ENCODE peak calls at places on chromosomes 16 and 17, in six cellular contexts. R is mesendoderm, A is IMR-90, U is neuronal stem cell, L is mesenchymal stem cell, T is H1. P is an unnamed sample.

GRCh38 chr17:73027130-73027741 is 65.3 kb downstream of the SLC39A11 start:
- DNase-seq in R (no peak), A (peak; percentile 58), L (peak; percentile 54), U (no peak), T (no peak), P (no peak)

GRCh38 chr16:57166951-57167350 is 18.9 kb downstream of the PSME3IP1 start:
- DNase-seq in U (no peak), T (no peak), A (peak; percentile 65), L (no peak), R (no peak), P (no peak)

GRCh38 chr16:68893710-68894705 is 50.7 kb downstream of the TANGO6 start:
- DNase-seq in R (peak; percentile 55), L (peak; percentile 30), A (peak; percentile 37), U (peak; percentile 27), T (no peak), P (no peak)

GRCh38 chr16:67885545-67885944 is 860 bp downstream of the NRN1L start:
- DNase-seq in R (peak; percentile 56), A (no peak), T (no peak), L (no peak), U (no peak), P (no peak)

GRCh38 chr16:77971306-77972131 is 50.8 kb upstream of the CLEC3A start:
- DNase-seq in L (peak; percentile 78), A (peak; percentile 75), T (peak; percentile 82), R (peak; percentile 86), U (peak; percentile 83), P (peak; percentile 90)

GRCh38 chr17:67289174-67289876 is 44.3 kb upstream of the HELZ start:
- DNase-seq in U (no peak), L (no peak), R (no peak), T (no peak), A (peak; percentile 55), P (no peak)

GRCh38 chr16:3488801-3489200 is 6.5 kb downstream of the C16orf90 start:
- DNase-seq in R (no peak), T (no peak), U (no peak), L (no peak), A (no peak), P (no peak)

GRCh38 chr16:4306439-4307214 is 9.2 kb upstream of the GLIS2 start:
- DNase-seq in U (no peak), T (no peak), R (no peak), L (no peak), A (no peak), P (no peak)

GRCh38 chr16:89484923-89485679 is 5.3 kb downstream of the ANKRD11 start:
- DNase-seq in A (no peak), T (no peak), R (no peak), L (peak; percentile 35), U (no peak), P (no peak)

GRCh38 chr17:31068291-31068690 is 26.5 kb upstream of the NF1 start:
- DNase-seq in T (no peak), R (peak; percentile 79), U (no peak), L (peak; percentile 54), A (peak; percentile 41), P (peak; percentile 45)

GRCh38 chr17:40130352-40131042 is 8.7 kb downstream of the MSL1 start:
- DNase-seq in R (no peak), T (no peak), L (peak; percentile 61), A (no peak), U (no peak), P (peak; percentile 77)

GRCh38 chr17:28154242-28154641 is 111.8 kb downstream of the NLK start:
- DNase-seq in L (no peak), T (no peak), A (no peak), R (no peak), U (no peak), P (no peak)

GRCh38 chr17:30372755-30373154 is 6.0 kb upstream of the CPD start:
- DNase-seq in A (peak; percentile 80), U (no peak), L (no peak), R (peak; percentile 86), T (no peak), P (peak; percentile 29)

GRCh38 chr16:11136600-11136999 is 119.4 kb downstream of the SOCS1 start:
- DNase-seq in L (peak; percentile 24), U (no peak), T (no peak), R (no peak), A (no peak), P (no peak)

GRCh38 chr17:17042851-17043667 is 802 bp downstream of the MPRIP start:
- DNase-seq in U (peak; percentile 20), T (no peak), L (peak; percentile 67), R (peak; percentile 39), A (peak; percentile 66), P (peak; percentile 67)

GRCh38 chr16:81864646-81865382 is 85.7 kb downstream of the PLCG2 start:
- DNase-seq in U (no peak), T (no peak), A (no peak), L (no peak), R (peak; percentile 9), P (no peak)

GRCh38 chr16:69005641-69006355 is 99.7 kb upstream of the HAS3 start:
- DNase-seq in R (no peak), U (no peak), A (no peak), L (no peak), T (no peak), P (no peak)

GRCh38 chr16:12453832-12454231 is 349.9 kb downstream of the CPPED1 start:
- DNase-seq in A (no peak), U (no peak), T (no peak), R (no peak), L (no peak), P (peak; percentile 6)

GRCh38 chr16:50195756-50196155 is 42.6 kb downstream of the TENT4B start:
- DNase-seq in L (no peak), R (no peak), T (no peak), A (peak; percentile 32), U (no peak), P (peak; percentile 29)

GRCh38 chr16:50195276-50195675 is 42.2 kb downstream of the TENT4B start:
- DNase-seq in A (peak; percentile 72), L (peak; percentile 62), T (no peak), R (no peak), U (no peak), P (no peak)

GRCh38 chr16:50196736-50197135 is 43.6 kb downstream of the TENT4B start:
- DNase-seq in L (peak; percentile 42), U (no peak), A (peak; percentile 41), T (no peak), R (no peak), P (no peak)

GRCh38 chr16:50198802-50199410 is 45.8 kb downstream of the TENT4B start:
- DNase-seq in T (no peak), L (no peak), R (no peak), A (no peak), U (no peak), P (no peak)

DNA sequence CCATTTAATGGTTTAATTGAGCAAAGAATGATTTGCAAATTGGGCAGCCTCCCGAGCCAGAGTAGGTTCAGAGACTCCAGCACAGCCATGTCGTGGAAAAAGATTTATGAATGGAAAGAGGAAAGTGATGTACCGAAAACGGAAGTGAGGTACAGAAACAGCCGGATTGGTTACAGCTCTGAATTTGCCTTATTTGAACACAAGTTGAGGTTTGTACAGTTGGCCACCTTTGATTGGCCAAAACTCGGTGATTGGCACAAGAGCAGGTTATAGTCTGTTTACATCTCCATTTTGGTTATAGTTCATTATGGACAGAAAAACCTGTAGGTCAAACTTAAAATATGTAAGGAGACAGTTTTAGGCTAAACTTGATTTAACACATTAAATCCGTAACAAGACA is 44.5 kb downstream of the TENT4B start:
- DNase-seq in T (no peak), A (no peak), R (no peak), U (no peak), L (no peak), P (no peak)
- H3K4me2 ChIP-seq in T (no peak overlapping the region), A (no peak overlapping the region), R (no peak overlapping the region), U (no peak overlapping the region), L (no peak overlapping the region), P (no peak overlapping the region)

DNA sequence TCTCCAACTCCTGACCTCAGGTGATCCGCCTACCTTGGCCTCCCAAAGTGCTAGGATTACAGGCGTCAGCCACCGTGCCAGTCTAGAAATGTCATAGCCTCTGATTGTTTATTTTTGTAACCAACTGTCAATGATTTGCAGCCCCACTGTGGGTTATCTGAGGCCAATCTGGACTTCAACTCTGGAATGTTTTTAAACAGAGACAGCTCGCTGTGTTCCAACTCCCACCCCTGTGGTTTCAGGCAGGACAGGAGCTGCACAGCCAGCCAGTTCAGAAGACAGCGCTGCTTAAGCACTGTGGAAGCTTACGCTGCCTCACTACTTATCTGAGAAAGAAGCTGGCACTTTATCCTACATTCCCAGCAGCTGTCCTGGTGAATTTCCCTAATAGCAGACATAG is 19.5 kb downstream of the MRM3 start:
- DNase-seq in R (no peak), L (peak; percentile 21), T (no peak), U (no peak), A (no peak), P (no peak)
- H3K4me3 ChIP-seq in R (no peak overlapping the region), L (no peak overlapping the region), T (no peak overlapping the region), U (no peak overlapping the region), A (no peak overlapping the region), P (no peak overlapping the region)

DNA sequence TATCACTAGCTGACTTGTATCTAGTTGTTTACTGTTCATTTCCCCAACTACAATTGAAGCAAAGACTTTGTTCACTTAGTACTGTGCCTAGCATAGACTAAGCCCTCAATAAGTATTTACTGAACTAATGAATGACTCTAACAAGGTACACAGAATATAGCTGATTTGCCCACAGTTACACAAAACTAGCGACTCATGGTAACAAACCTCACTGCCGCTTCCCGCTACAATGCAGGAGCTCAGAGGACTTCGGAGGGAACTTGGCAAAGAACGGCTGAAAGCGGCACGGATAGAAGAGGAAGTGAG is 524 bp downstream of the EFTUD2 start:
- DNase-seq in L (no peak), T (no peak), A (no peak), R (no peak), U (no peak), P (peak; percentile 47)
- H3K23ac ChIP-seq in L (no peak overlapping the region), T (no peak overlapping the region), A (peak overlapping the region; percentile 89), R (no peak overlapping the region), U (no peak overlapping the region), P (no peak overlapping the region)

GRCh38 chr17:36118477-36119353 is 15.1 kb downstream of the CCL4 start:
- DNase-seq in R (no peak), U (no peak), L (no peak), A (no peak), T (no peak), P (no peak)
- H3K4me2 ChIP-seq in R (no peak overlapping the region), U (no peak overlapping the region), L (no peak overlapping the region), A (no peak overlapping the region), T (no peak overlapping the region), P (no peak overlapping the region)

P was measured in trophoblast cell.